ENCODE peak calls at places on chromosomes 7 and 10, in five cellular contexts. B is AG04450; A is psoas muscle; Q is PC-3; E is CD4-positive, CD25-positive, alpha-beta regulatory T cell. U is an unnamed sample.

GRCh38 chr10:89644691-89644966 is 413 bp downstream of the PANK1 start:
- DNase-seq in A (no peak), E (peak; percentile 1), Q (no peak), B (no peak), U (no peak)

GRCh38 chr7:1664711-1665591 is 5.1 kb upstream of the ELFN1 start:
- DNase-seq in E (peak; percentile 21), A (peak; percentile 80), Q (peak; percentile 46), B (no peak), U (no peak)

GRCh38 chr7:603152-603941 is 83.7 kb upstream of the PDGFA start:
- DNase-seq in A (peak; percentile 35), B (no peak), E (peak; percentile 23), Q (no peak), U (no peak)

GRCh38 chr10:119932631-119933030 is 40.1 kb downstream of the SEC23IP start:
- DNase-seq in Q (no peak), A (no peak), B (no peak), E (no peak), U (no peak)

GRCh38 chr7:2945171-2945570 is 98.5 kb downstream of the CARD11 start:
- DNase-seq in B (no peak), Q (no peak), E (no peak), A (no peak), U (no peak)

GRCh38 chr10:99860466-99860865 is 78.0 kb downstream of the ABCC2 start:
- DNase-seq in Q (no peak), E (no peak), A (no peak), B (no peak), U (no peak)

GRCh38 chr7:101950450-101951119 is 133.2 kb downstream of the CUX1 start:
- DNase-seq in B (peak; percentile 42), A (no peak), E (no peak), Q (peak; percentile 40), U (no peak)

GRCh38 chr7:98288064-98288823 is 6.8 kb downstream of the BRI3 start:
- DNase-seq in A (no peak), B (no peak), Q (no peak), E (no peak), U (no peak)

GRCh38 chr7:30888783-30889182 is 22.9 kb upstream of the AQP1 start:
- DNase-seq in Q (peak; percentile 74), E (no peak), B (peak; percentile 66), A (no peak), U (no peak)

GRCh38 chr10:69415951-69416350 is 767 bp downstream of the TACR2 start:
- DNase-seq in B (no peak), Q (no peak), A (peak; percentile 23), E (no peak), U (no peak)

GRCh38 chr7:55006499-55006898 is 12.3 kb upstream of the EGFR start:
- DNase-seq in B (no peak), Q (no peak), A (no peak), E (no peak), U (no peak)

GRCh38 chr7:108156897-108157605 is 26.9 kb upstream of the LAMB4 start:
- DNase-seq in Q (no peak), B (no peak), E (no peak), A (no peak), U (no peak)

GRCh38 chr10:67837519-67838314 is at the start of gene DNAJC12:
- DNase-seq in Q (peak; percentile 78), E (no peak), B (peak; percentile 30), A (no peak), U (peak; percentile 23)

GRCh38 chr7:5630670-5631069 is 150.8 kb downstream of the RNF216 start:
- DNase-seq in A (peak; percentile 48), B (no peak), Q (no peak), E (no peak), U (peak; percentile 70)

GRCh38 chr7:136278057-136278456 is 300.9 kb upstream of the MTPN start:
- DNase-seq in B (no peak), A (no peak), E (no peak), Q (no peak), U (no peak)

GRCh38 chr10:60728056-60728455 is 50.2 kb upstream of the CDK1 start:
- DNase-seq in A (no peak), B (no peak), E (no peak), Q (peak; percentile 89), U (peak; percentile 54)

GRCh38 chr7:514651-515598 is 4.7 kb downstream of the PDGFA start:
- DNase-seq in E (no peak), Q (no peak), B (no peak), A (no peak), U (no peak)

GRCh38 chr10:43417950-43418768 is 9.2 kb upstream of the HNRNPF start:
- DNase-seq in A (no peak), Q (no peak), B (no peak), E (peak; percentile 29), U (peak; percentile 92)

GRCh38 chr7:38318241-38318640 is 44.8 kb upstream of the TARP start:
- DNase-seq in A (no peak), E (no peak), Q (no peak), B (no peak), U (no peak)

GRCh38 chr7:133973710-133974109 is 153.4 kb upstream of the LRGUK start:
- DNase-seq in A (no peak), B (no peak), Q (no peak), E (no peak), U (no peak)

GRCh38 chr10:124550305-124551034 is 88.8 kb downstream of the LHPP start:
- DNase-seq in B (no peak), A (no peak), E (no peak), Q (no peak), U (no peak)

GRCh38 chr10:97065128-97065527 is 120.6 kb downstream of the SLIT1 start:
- DNase-seq in A (no peak), Q (peak; percentile 68), B (no peak), E (no peak), U (no peak)

GRCh38 chr10:10794776-10795175 is 222.9 kb upstream of the CELF2 start:
- DNase-seq in A (no peak), Q (peak; percentile 58), B (no peak), E (no peak), U (no peak)

GRCh38 chr7:6482743-6483119 is 35.0 kb upstream of the DAGLB start:
- DNase-seq in E (no peak), Q (no peak), B (no peak), A (no peak), U (no peak)

GRCh38 chr7:101823086-101823485 is 5.7 kb downstream of the CUX1 start:
- DNase-seq in B (no peak), Q (no peak), A (no peak), E (no peak), U (no peak)

GRCh38 chr10:61024801-61025201 is 80.8 kb upstream of the RHOBTB1 start:
- DNase-seq in Q (peak; percentile 65), A (no peak), B (no peak), E (no peak), U (no peak)

GRCh38 chr10:125060851-125061556 is 99.4 kb downstream of the CTBP2 start:
- DNase-seq in B (peak; percentile 56), A (peak; percentile 90), E (no peak), Q (peak; percentile 74), U (peak; percentile 20)

GRCh38 chr10:6337382-6337781 is 134.7 kb downstream of the PFKFB3 start:
- DNase-seq in A (no peak), Q (no peak), B (no peak), E (no peak), U (no peak)

GRCh38 chr7:128266891-128267839 is 26.1 kb downstream of the LEP start:
- DNase-seq in B (no peak), E (no peak), A (peak; percentile 73), Q (peak; percentile 13), U (no peak)
- H3K4me3 ChIP-seq in B (peak overlapping the region; percentile 44), E (no peak overlapping the region), A (no peak overlapping the region), Q (no peak overlapping the region), U (no peak overlapping the region)

GRCh38 chr7:130022115-130022514 is 29.1 kb downstream of the ZC3HC1 start:
- DNase-seq in Q (no peak), B (no peak), A (peak; percentile 61), E (no peak), U (no peak)
- H3K4me3 ChIP-seq in Q (no peak overlapping the region), B (no peak overlapping the region), A (no peak overlapping the region), E (no peak overlapping the region), U (no peak overlapping the region)

GRCh38 chr10:37737336-37737735 is 120.1 kb downstream of the ZNF248 start:
- DNase-seq in E (no peak), A (no peak), B (no peak), Q (no peak), U (no peak)
- H3K4me3 ChIP-seq in E (no peak overlapping the region), A (no peak overlapping the region), B (no peak overlapping the region), Q (no peak overlapping the region), U (no peak overlapping the region)

GRCh38 chr7:116511552-116512523 is 12.3 kb downstream of the CAV2 start:
- DNase-seq in Q (peak; percentile 93), B (no peak), A (no peak), E (no peak), U (peak; percentile 14)
- H3K4me3 ChIP-seq in Q (peak overlapping the region; percentile 56), B (peak overlapping the region; percentile 15), A (peak overlapping the region; percentile 60), E (peak overlapping the region; percentile 77), U (peak overlapping the region; percentile 35)

DNA sequence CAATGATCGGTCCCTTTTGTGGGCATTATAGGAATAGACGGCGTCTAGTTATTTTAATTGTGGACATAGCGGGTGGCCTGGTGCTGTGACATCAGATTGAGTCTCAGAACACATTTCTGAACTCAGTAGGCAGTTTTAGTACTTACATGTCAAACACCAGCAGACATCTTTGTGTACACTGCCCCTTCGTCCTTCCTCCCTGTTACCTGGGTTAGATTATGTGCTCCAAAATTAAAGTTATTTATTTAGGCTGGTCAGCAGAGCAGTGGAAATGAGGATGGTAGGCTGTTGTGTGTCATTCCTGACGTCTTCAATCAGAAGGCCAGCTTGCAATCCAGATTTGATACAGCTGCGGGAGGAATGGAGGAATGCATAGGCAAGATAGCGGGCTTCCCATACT is 3.7 kb downstream of the TCF7L2 start:
- DNase-seq in E (no peak), B (no peak), A (no peak), Q (peak; percentile 44), U (no peak)
- H3K4me3 ChIP-seq in E (no peak overlapping the region), B (peak overlapping the region; percentile 60), A (peak overlapping the region; percentile 80), Q (peak overlapping the region; percentile 91), U (no peak overlapping the region)

DNA sequence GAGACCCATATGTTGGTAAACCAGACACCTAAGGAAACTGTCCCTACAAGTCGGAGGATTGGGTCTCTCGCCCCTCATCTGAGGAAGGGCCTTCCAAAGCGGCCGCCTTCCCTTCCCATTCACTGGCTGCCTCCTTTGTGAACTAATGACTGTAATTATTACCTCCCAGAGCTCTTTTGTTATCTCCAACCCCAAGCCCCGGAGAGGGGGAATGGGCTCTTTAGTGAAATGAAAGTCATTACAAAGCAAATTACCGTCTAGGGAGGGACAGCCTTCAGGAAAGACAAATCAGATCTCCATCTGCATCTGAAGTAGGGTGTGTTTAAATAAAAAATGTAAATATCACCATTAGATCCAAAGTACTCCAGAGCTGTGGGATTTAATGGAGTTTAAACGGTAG is 2.6 kb upstream of the GAD2 start:
- DNase-seq in E (no peak), Q (no peak), B (no peak), A (no peak), U (no peak)
- H3K4me3 ChIP-seq in E (no peak overlapping the region), Q (no peak overlapping the region), B (no peak overlapping the region), A (no peak overlapping the region), U (no peak overlapping the region)